ENCODE peak calls at places on chromosomes 5 and 9, in five cellular contexts. X is A549, M is body of pancreas, F is HCT116, S is stomach. K is an unnamed sample. For H3K4me1, the result is how much of the 10 kb centered on the place peaks cover.

GRCh38 chr9:129138476-129139232 is 27.4 kb downstream of the PTPA start:
- DNase-seq in X (no peak), M (peak), F (no peak), S (peak), K (peak)

GRCh38 chr9:83384214-83384613 is 154.0 kb downstream of the FRMD3 start:
- DNase-seq in X (no peak), M (no peak), F (no peak), S (no peak), K (no peak)

GRCh38 chr5:173265433-173265832 is 30.4 kb upstream of the NKX2-5 start:
- DNase-seq in X (no peak), M (no peak), F (no peak), S (no peak), K (no peak)

GRCh38 chr5:15807861-15808260 is 307.9 kb downstream of the FBXL7 start:
- DNase-seq in X (no peak), M (no peak), F (no peak), S (no peak), K (no peak)

GRCh38 chr9:90961375-90961774 is 159.8 kb downstream of the SYK start:
- DNase-seq in X (no peak), M (no peak), F (no peak), S (no peak), K (no peak)

GRCh38 chr5:83149671-83150070 is 72.3 kb downstream of the XRCC4 start:
- DNase-seq in X (peak), M (no peak), F (no peak), S (no peak), K (no peak)

GRCh38 chr9:37036237-37037136 is 2.4 kb upstream of the PAX5 start:
- DNase-seq in X (no peak), M (peak), F (no peak), S (peak), K (peak)

GRCh38 chr9:108991479-108991878 is 21.8 kb downstream of the CTNNAL1 start:
- DNase-seq in X (no peak), M (peak), F (no peak), S (peak), K (no peak)

GRCh38 chr9:98455256-98455956 is 200.0 kb upstream of the TBC1D2 start:
- DNase-seq in X (no peak), M (no peak), F (no peak), S (no peak), K (no peak)

GRCh38 chr5:40734986-40735385 is 20.8 kb downstream of the TTC33 start:
- DNase-seq in X (no peak), M (no peak), F (no peak), S (no peak), K (no peak)

GRCh38 chr5:139644001-139644456 is 4.1 kb upstream of the CXXC5 start:
- DNase-seq in X (no peak), M (no peak), F (no peak), S (peak), K (no peak)

GRCh38 chr5:139642213-139642612 is 5.9 kb upstream of the CXXC5 start:
- DNase-seq in X (no peak), M (no peak), F (no peak), S (peak), K (peak)

GRCh38 chr5:139641116-139642080 is 6.8 kb upstream of the CXXC5 start:
- DNase-seq in X (no peak), M (no peak), F (no peak), S (peak), K (no peak)

GRCh38 chr5:139644646-139645494 is 3.3 kb upstream of the CXXC5 start:
- DNase-seq in X (no peak), M (no peak), F (no peak), S (peak), K (peak)

GRCh38 chr5:139642891-139643871 is 5.0 kb upstream of the CXXC5 start:
- DNase-seq in X (no peak), M (peak), F (no peak), S (peak), K (peak)
- H3K4me1 ChIP-seq in X (half or more), M (half or more), F (half or more), S (half or more), K (under half)

GRCh38 chr5:154793599-154794524 is 38.7 kb downstream of the LARP1 start:
- DNase-seq in X (no peak), M (no peak), F (no peak), S (no peak), K (no peak)

GRCh38 chr5:154794525-154795234 is 39.5 kb downstream of the LARP1 start:
- DNase-seq in X (no peak), M (no peak), F (no peak), S (no peak), K (no peak)

GRCh38 chr5:154791535-154791934 is 36.4 kb downstream of the LARP1 start:
- DNase-seq in X (no peak), M (no peak), F (no peak), S (no peak), K (no peak)

GRCh38 chr5:154797762-154798161 is 42.6 kb downstream of the LARP1 start:
- DNase-seq in X (no peak), M (no peak), F (no peak), S (no peak), K (no peak)

DNA sequence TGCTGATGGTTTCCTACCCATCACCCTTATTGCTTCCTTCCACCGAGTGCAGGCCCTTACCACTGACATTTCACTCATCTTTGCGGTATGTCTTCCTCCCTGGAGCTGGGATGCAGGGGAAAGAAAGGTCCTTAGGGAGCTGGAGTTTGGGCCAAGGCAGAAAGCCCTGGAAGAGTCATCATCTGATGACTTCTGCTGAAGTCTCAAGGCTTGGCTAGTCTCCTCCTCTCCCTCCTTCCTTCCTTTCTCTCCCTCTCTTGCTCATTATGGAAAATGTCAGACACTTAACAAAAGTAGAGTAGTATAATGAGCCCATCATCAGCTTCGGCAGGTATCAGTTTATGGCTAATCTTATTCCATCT is 40.0 kb downstream of the LARP1 start:
- DNase-seq in X (no peak), M (no peak), F (no peak), S (no peak), K (no peak)
- H3K27ac ChIP-seq in X (no peak), M (no peak), F (peak), S (no peak), K (no peak)

GRCh38 chr9:132042324-132042723 is 37.3 kb downstream of the MED27 start:
- DNase-seq in X (peak), M (no peak), F (peak), S (no peak), K (no peak)
- TF ChIP-seq POLR2A in X (no peak), M (no peak), F (no peak), S (no peak), K (no peak)

GRCh38 chr9:123343428-123344272 is 12.3 kb upstream of the CRB2 start:
- DNase-seq in X (no peak), M (no peak), F (no peak), S (no peak), K (peak)
- H3K4me1 ChIP-seq in X (under half), M (under half), F (under half), S (under half), K (under half)